ENCODE peak calls at places on chromosomes 7 and 10, in seven cellular contexts. B is cardiac muscle cell, S is OCI-LY7, D is tibial nerve, I is HL-60, H is PC-3, J is fibroblast of lung. P is an unnamed sample.
A peak's percentile ranks its signal among the peaks of the same experiment; 100 is the strongest.

GRCh38 chr7:81549484-81550016 is 220.3 kb downstream of the HGF start:
- DNase-seq in I (no peak), J (no peak), S (no peak), B (no peak), D (no peak), H (no peak), P (no peak)

GRCh38 chr7:129160161-129160911 is 15.8 kb downstream of the TSPAN33 start:
- DNase-seq in D (no peak), B (peak; percentile 60), H (no peak), J (no peak), S (peak; percentile 68), I (no peak), P (no peak)

GRCh38 chr7:42065942-42066341 is 171.1 kb downstream of the GLI3 start:
- DNase-seq in H (no peak), B (no peak), D (no peak), I (no peak), S (no peak), J (peak; percentile 88), P (no peak)

GRCh38 chr7:81195033-81195432 is 276.2 kb upstream of the SEMA3C start:
- DNase-seq in J (peak; percentile 58), B (no peak), S (no peak), I (no peak), H (no peak), D (no peak), P (no peak)

GRCh38 chr7:12706900-12707536 is 19.6 kb downstream of the ARL4A start:
- DNase-seq in B (no peak), D (no peak), J (peak; percentile 83), I (no peak), S (no peak), H (peak; percentile 91), P (no peak)

GRCh38 chr10:7046615-7047014 is 364.2 kb downstream of the SFMBT2 start:
- DNase-seq in J (no peak), H (no peak), S (no peak), D (no peak), I (peak; percentile 24), B (no peak), P (no peak)

GRCh38 chr7:55571534-55572377 is 546 bp downstream of the VOPP1 start:
- DNase-seq in D (no peak), J (peak; percentile 59), H (peak; percentile 38), B (peak; percentile 58), S (peak; percentile 75), I (peak; percentile 83), P (peak; percentile 40)

GRCh38 chr7:76303057-76303828 is 770 bp downstream of the HSPB1 start:
- DNase-seq in S (peak; percentile 81), I (peak; percentile 73), J (peak; percentile 90), H (peak; percentile 89), D (peak; percentile 75), B (peak; percentile 92), P (peak; percentile 94)

GRCh38 chr10:43971306-43971705 is 322.6 kb upstream of the ZNF32 start:
- DNase-seq in S (no peak), H (no peak), D (no peak), B (no peak), I (no peak), J (no peak), P (no peak)

GRCh38 chr10:68550747-68551411 is 9.3 kb upstream of the TET1 start:
- DNase-seq in H (peak; percentile 90), S (peak; percentile 72), B (peak; percentile 77), I (peak; percentile 69), D (peak; percentile 83), J (peak; percentile 71), P (peak; percentile 41)

GRCh38 chr7:28410628-28411578 is 1.4 kb upstream of the CREB5 start:
- DNase-seq in D (peak; percentile 67), S (no peak), I (no peak), B (peak; percentile 48), J (peak; percentile 68), H (peak; percentile 37), P (peak; percentile 78)

GRCh38 chr10:34094961-34095360 is 720.1 kb downstream of the PARD3 start:
- DNase-seq in J (no peak), H (no peak), S (no peak), I (no peak), B (no peak), D (no peak), P (no peak)

GRCh38 chr7:116211913-116212596 is 1.7 kb downstream of the TES start:
- DNase-seq in I (no peak), B (no peak), S (no peak), D (no peak), H (no peak), J (no peak), P (no peak)

GRCh38 chr10:43204394-43204942 is 62.4 kb downstream of the RASGEF1A start:
- DNase-seq in S (no peak), J (no peak), I (no peak), H (no peak), B (no peak), D (no peak), P (peak; percentile 15)

GRCh38 chr10:88941026-88941425 is 11.5 kb downstream of the ACTA2 start:
- DNase-seq in I (no peak), H (no peak), J (no peak), D (no peak), S (no peak), B (no peak), P (no peak)

GRCh38 chr10:93495654-93496321 is 624 bp upstream of the CEP55 start:
- DNase-seq in I (peak; percentile 34), B (peak; percentile 51), H (peak; percentile 41), D (no peak), S (peak; percentile 19), J (no peak), P (no peak)

GRCh38 chr10:66671562-66671961 is 254.3 kb upstream of the LRRTM3 start:
- DNase-seq in H (peak; percentile 95), J (no peak), D (no peak), B (no peak), I (no peak), S (no peak), P (no peak)

GRCh38 chr10:67784584-67784983 is 53.4 kb downstream of the DNAJC12 start:
- DNase-seq in J (no peak), I (no peak), H (no peak), B (no peak), S (no peak), D (no peak), P (no peak)

DNA sequence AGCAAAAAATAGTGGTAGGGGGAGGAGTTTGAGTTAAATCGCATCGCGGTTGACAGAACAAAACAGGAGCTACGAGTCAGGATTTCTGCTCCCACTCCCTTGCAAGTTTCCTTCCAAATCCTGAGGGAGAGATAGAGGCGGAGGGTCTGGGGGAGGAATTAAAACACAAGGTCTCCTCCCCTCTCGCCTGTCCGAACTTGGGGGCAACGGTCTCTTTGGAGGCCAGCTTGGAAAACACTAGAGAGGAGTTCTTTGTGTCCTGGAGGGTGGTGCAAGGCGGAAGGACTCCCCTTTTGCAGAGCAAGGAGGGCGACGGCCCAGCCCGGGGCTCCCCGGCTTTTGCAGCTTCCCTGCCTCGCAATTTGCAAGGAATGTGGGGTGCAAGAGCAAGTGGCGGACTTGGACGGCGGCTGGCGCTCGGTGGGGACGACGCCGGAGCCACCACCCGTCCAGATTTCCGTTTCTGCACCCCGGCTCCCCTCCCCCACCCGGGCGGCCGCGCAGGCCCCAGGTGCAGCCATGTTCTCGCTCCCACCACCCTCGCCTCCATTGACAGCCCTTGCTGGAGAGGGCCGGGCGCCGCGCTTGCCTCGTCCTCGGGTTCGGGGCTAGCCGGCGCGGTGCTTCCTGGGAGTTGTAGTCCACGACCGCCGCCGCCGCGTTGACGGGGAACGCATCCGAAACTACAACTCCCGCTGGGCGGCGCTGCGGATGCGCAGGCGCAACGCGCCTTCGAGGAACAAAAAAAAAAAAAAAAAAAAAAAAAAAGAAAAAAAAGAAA is 417 bp upstream of the GTF2I start:
- DNase-seq in B (peak; percentile 99), D (peak; percentile 96), J (peak; percentile 94), S (peak; percentile 99), H (peak; percentile 95), I (peak; percentile 98), P (peak; percentile 98)
- TF ChIP-seq CTCF in B (peak; percentile 14), D (peak; percentile 35), J (peak; percentile 20), S (no peak), H (no peak), I (no peak), P (no peak)

DNA sequence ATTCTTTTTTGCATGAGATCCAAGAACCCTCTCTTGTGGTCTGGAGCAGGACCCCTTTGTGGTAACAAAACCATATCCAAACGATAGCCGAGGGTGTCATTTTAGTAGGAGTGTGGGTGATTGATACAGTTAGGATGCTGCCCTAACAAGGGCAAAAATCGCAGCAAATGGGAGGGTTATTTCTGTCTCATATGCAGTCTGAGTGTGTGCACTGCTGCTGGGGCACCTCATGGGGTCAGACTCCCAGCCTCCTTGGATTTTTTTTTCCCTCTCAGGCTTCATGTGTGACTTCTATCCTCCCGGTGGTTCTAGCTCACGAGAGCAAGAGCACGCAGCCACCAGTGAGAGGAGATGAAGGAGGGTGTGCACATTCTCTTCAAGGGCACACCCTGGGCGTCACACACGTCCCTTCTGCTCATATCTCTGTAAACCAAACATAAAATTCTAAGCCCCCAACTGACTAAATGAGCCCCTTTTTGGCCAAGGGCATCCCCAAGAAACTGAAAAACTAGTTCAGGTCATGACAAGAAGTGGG is 28.6 kb upstream of the IL15RA start:
- DNase-seq in I (no peak), B (no peak), D (no peak), J (no peak), S (no peak), H (no peak), P (no peak)
- H3K4me3 ChIP-seq in I (no peak overlapping the region), B (no peak overlapping the region), D (no peak overlapping the region), J (no peak overlapping the region), S (no peak overlapping the region), H (no peak overlapping the region), P (no peak overlapping the region)

GRCh38 chr10:30990971-30991646 is 40.6 kb downstream of the ZNF438 start:
- DNase-seq in I (no peak), D (no peak), H (no peak), J (no peak), S (no peak), B (no peak), P (no peak)
- H3K27ac ChIP-seq in I (peak overlapping the region; percentile 11), D (no peak overlapping the region), H (no peak overlapping the region), J (no peak overlapping the region), S (no peak overlapping the region), B (peak overlapping the region; percentile 47), P (peak overlapping the region; percentile 31)

GRCh38 chr10:77842652-77843212 is 83.8 kb downstream of the DLG5 start:
- DNase-seq in J (no peak), S (no peak), B (no peak), H (no peak), D (no peak), I (no peak), P (no peak)

GRCh38 chr10:77841711-77842375 is 84.7 kb downstream of the DLG5 start:
- DNase-seq in H (no peak), D (no peak), I (no peak), J (no peak), B (no peak), S (no peak), P (no peak)

GRCh38 chr10:77837925-77838595 is 88.5 kb downstream of the DLG5 start:
- DNase-seq in S (no peak), D (no peak), B (peak; percentile 44), H (no peak), I (no peak), J (no peak), P (no peak)

GRCh38 chr10:77843264-77843663 is 83.3 kb downstream of the DLG5 start:
- DNase-seq in D (no peak), H (no peak), B (no peak), J (no peak), I (no peak), S (no peak), P (no peak)

DNA sequence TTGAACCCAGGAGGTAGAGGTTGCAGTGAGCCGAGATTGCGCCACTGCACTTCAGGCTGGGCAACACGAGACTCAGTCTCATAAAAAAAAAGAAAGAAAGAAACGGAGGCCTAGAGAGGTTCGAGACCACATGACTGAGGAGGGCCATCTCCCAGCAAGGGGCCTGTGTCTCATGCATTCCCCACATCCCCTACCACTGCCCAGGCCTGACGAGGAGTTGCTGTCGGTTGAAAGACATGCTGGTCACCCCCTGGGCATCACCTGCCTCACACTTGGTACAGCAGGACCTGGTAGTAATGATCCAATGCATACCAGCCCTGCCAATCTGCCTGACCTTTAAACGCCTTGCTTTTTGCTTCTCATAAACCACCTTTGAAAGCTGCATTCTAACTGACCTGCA is 85.9 kb downstream of the DLG5 start:
- DNase-seq in B (no peak), S (no peak), H (no peak), D (no peak), J (no peak), I (no peak), P (no peak)
- TF ChIP-seq CTCF in B (no peak), S (no peak), H (no peak), D (no peak), J (no peak), I (no peak), P (no peak)